ENCODE peak calls at places on chromosomes 2 and 18, in four cellular contexts. One of them, this sample, is unnamed.

GRCh38 chr2:11129598-11130449 is 25.4 kb upstream of the SLC66A3 start:
- DNase-seq in trophoblast cell: peak
- DNase-seq in PC-9: peak
- DNase-seq in K562: peak
- DNase-seq in this sample: no peak

GRCh38 chr2:115427436-115427835 is 985.0 kb downstream of the DPP10 start:
- DNase-seq in trophoblast cell: no peak
- DNase-seq in PC-9: no peak
- DNase-seq in K562: no peak
- DNase-seq in this sample: no peak

GRCh38 chr2:121075006-121075545 is 209.9 kb downstream of the TFCP2L1 start:
- DNase-seq in trophoblast cell: no peak
- DNase-seq in PC-9: peak
- DNase-seq in K562: peak
- DNase-seq in this sample: no peak

GRCh38 chr2:46923011-46923669 is 7.5 kb upstream of the MCFD2 start:
- DNase-seq in trophoblast cell: no peak
- DNase-seq in PC-9: peak
- DNase-seq in K562: no peak
- DNase-seq in this sample: no peak

GRCh38 chr2:26852405-26853348 is 4.7 kb downstream of the DPYSL5 start:
- DNase-seq in trophoblast cell: no peak
- DNase-seq in PC-9: no peak
- DNase-seq in K562: no peak
- DNase-seq in this sample: no peak

GRCh38 chr2:11248-11941 is 34.9 kb downstream of the FAM110C start:
- DNase-seq in trophoblast cell: peak
- DNase-seq in PC-9: peak
- DNase-seq in K562: peak
- DNase-seq in this sample: no peak

GRCh38 chr18:33152376-33152775 is 288.1 kb downstream of the CCDC178 start:
- DNase-seq in trophoblast cell: no peak
- DNase-seq in PC-9: no peak
- DNase-seq in K562: no peak
- DNase-seq in this sample: no peak

GRCh38 chr18:78701753-78702409 is 277.7 kb upstream of the SALL3 start:
- DNase-seq in trophoblast cell: no peak
- DNase-seq in PC-9: no peak
- DNase-seq in K562: no peak
- DNase-seq in this sample: no peak

DNA sequence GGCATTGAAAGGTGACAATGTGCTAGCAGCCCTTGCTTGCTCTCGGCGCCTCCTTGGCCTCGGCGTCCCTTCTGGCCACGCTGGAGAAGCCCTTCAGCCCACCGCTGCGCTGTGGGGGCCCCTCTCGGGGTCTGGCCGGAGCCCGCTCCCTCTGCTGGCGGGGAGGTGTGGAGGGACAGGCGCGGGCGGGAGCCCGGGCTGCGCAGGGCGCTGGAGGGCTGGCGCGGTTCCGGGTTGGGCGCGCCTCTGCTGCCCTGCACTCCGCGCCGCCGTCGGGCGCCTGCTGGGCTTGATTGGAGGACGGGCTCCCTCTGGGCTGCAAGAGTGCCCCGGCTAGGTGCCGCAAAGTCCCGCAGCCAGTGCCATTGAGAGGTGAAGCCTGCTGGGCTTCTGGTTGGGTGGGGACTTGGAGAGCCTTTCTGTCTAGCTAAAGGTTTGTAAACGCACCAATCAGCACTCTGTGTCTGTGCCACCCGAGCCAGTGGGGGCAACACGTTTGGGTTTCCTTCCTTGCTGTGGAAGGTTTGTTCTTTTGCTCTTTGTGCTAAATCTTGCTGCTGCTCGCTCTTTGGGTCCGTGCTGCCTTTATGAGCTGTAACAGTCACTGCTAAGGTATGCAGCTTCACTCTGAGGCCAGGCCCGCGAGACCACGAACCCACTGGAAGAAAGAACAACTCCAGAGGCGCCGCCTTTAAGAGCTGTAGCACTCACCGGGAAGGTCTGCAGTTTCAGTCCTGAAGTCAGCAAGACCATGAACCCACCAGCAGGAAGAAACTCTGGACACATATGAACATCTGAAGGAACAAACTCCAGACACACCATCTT is 14.8 kb upstream of the IMP4 start:
- DNase-seq in trophoblast cell: peak
- DNase-seq in PC-9: peak
- DNase-seq in K562: peak
- DNase-seq in this sample: no peak
- H3K4me3 ChIP-seq in trophoblast cell: no peak
- H3K4me3 ChIP-seq in PC-9: no peak
- H3K4me3 ChIP-seq in K562: no peak
- H3K4me3 ChIP-seq in this sample: no peak

GRCh38 chr18:55251186-55251995 is 292.1 kb upstream of the CCDC68 start:
- DNase-seq in trophoblast cell: peak
- DNase-seq in PC-9: no peak
- DNase-seq in K562: no peak
- DNase-seq in this sample: no peak

GRCh38 chr18:55252946-55253345 is 293.7 kb upstream of the CCDC68 start:
- DNase-seq in trophoblast cell: no peak
- DNase-seq in PC-9: no peak
- DNase-seq in K562: no peak
- DNase-seq in this sample: no peak

GRCh38 chr18:55250729-55251128 is 291.5 kb upstream of the CCDC68 start:
- DNase-seq in trophoblast cell: peak
- DNase-seq in PC-9: no peak
- DNase-seq in K562: no peak
- DNase-seq in this sample: no peak

GRCh38 chr18:55253814-55254213 is 294.6 kb upstream of the CCDC68 start:
- DNase-seq in trophoblast cell: no peak
- DNase-seq in PC-9: no peak
- DNase-seq in K562: no peak
- DNase-seq in this sample: no peak

DNA sequence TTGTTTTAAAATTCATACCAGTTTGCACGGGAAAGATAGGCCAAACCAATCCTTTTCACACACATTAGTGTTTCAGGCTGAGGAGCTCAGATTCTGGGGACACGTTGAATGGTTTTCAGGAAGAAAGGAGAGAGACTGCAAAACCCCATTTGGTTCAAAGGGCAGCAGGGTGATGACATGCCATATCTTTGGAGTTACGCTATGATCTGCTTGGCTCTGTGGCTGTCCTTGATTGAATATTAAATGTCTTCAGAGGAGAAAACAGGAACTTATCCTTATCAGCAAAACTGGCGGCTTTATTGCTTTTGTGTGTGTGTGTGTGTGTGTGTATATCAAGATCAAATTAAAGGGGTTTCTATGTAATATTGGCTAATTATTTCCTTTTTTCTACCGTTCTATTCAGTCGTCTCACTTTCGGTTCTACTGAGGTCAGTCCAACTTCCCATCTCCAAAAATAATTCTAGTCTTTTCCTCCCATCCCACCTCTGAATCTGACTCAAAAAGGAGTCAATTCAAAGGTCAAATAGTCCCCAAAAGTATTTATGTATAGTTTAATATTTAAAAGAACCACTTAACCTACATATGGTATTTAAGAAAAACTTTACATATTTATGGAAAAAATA is 292.9 kb upstream of the CCDC68 start:
- DNase-seq in trophoblast cell: no peak
- DNase-seq in PC-9: no peak
- DNase-seq in K562: no peak
- DNase-seq in this sample: no peak
- H3K27ac ChIP-seq in trophoblast cell: no peak
- H3K27ac ChIP-seq in PC-9: no peak
- H3K27ac ChIP-seq in K562: no peak
- H3K27ac ChIP-seq in this sample: no peak

GRCh38 chr2:241802421-241802749 is 6.6 kb upstream of the NEU4 start:
- DNase-seq in trophoblast cell: no peak
- DNase-seq in PC-9: no peak
- DNase-seq in K562: peak
- DNase-seq in this sample: no peak
- H3K4me3 ChIP-seq in trophoblast cell: no peak
- H3K4me3 ChIP-seq in PC-9: no peak
- H3K4me3 ChIP-seq in K562: no peak
- H3K4me3 ChIP-seq in this sample: no peak

GRCh38 chr2:64749446-64749845 is 95.7 kb upstream of the SERTAD2 start:
- DNase-seq in trophoblast cell: no peak
- DNase-seq in PC-9: no peak
- DNase-seq in K562: no peak
- DNase-seq in this sample: no peak
- H3K27ac ChIP-seq in trophoblast cell: no peak
- H3K27ac ChIP-seq in PC-9: peak
- H3K27ac ChIP-seq in K562: peak
- H3K27ac ChIP-seq in this sample: no peak

GRCh38 chr2:44707945-44708645 is 233.4 kb upstream of the SIX3 start:
- DNase-seq in trophoblast cell: peak
- DNase-seq in PC-9: peak
- DNase-seq in K562: no peak
- DNase-seq in this sample: no peak

GRCh38 chr2:44705851-44706555 is 235.5 kb upstream of the SIX3 start:
- DNase-seq in trophoblast cell: no peak
- DNase-seq in PC-9: no peak
- DNase-seq in K562: no peak
- DNase-seq in this sample: no peak

GRCh38 chr2:44705356-44705755 is 236.1 kb upstream of the SIX3 start:
- DNase-seq in trophoblast cell: no peak
- DNase-seq in PC-9: no peak
- DNase-seq in K562: no peak
- DNase-seq in this sample: no peak

GRCh38 chr2:44706584-44707553 is 234.6 kb upstream of the SIX3 start:
- DNase-seq in trophoblast cell: no peak
- DNase-seq in PC-9: no peak
- DNase-seq in K562: no peak
- DNase-seq in this sample: no peak

DNA sequence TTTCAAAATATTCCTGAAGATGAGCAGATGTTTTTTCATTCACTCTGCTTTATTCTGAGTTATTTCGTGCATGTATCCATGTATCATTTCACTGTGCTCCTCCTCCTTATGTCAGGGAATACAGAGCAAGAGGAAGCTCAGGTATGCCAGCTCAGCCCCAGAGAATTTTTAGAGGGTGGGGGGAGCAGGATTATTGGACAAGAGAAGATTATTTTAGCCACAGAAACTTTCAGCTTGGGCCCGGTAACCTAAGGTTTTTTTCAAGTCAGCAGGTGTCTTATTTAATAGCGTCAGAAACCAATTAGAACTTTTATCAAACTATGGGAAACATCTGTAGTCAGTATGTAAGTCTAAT is 232.9 kb upstream of the SIX3 start:
- DNase-seq in trophoblast cell: no peak
- DNase-seq in PC-9: peak
- DNase-seq in K562: no peak
- DNase-seq in this sample: no peak
- H3K4me3 ChIP-seq in trophoblast cell: no peak
- H3K4me3 ChIP-seq in PC-9: peak
- H3K4me3 ChIP-seq in K562: no peak
- H3K4me3 ChIP-seq in this sample: no peak

GRCh38 chr2:98757904-98758421 is 27.0 kb upstream of the MGAT4A start:
- DNase-seq in trophoblast cell: peak
- DNase-seq in PC-9: peak
- DNase-seq in K562: no peak
- DNase-seq in this sample: no peak

GRCh38 chr2:98761909-98762308 is 31.0 kb upstream of the MGAT4A start:
- DNase-seq in trophoblast cell: no peak
- DNase-seq in PC-9: no peak
- DNase-seq in K562: no peak
- DNase-seq in this sample: no peak

GRCh38 chr2:98761267-98761781 is 30.4 kb upstream of the MGAT4A start:
- DNase-seq in trophoblast cell: no peak
- DNase-seq in PC-9: no peak
- DNase-seq in K562: no peak
- DNase-seq in this sample: no peak

GRCh38 chr2:98759827-98760625 is 29.1 kb upstream of the MGAT4A start:
- DNase-seq in trophoblast cell: peak
- DNase-seq in PC-9: no peak
- DNase-seq in K562: no peak
- DNase-seq in this sample: no peak

GRCh38 chr2:98759338-98759737 is 28.4 kb upstream of the MGAT4A start:
- DNase-seq in trophoblast cell: no peak
- DNase-seq in PC-9: no peak
- DNase-seq in K562: no peak
- DNase-seq in this sample: no peak
- H3K27ac ChIP-seq in trophoblast cell: no peak
- H3K27ac ChIP-seq in PC-9: no peak
- H3K27ac ChIP-seq in K562: no peak
- H3K27ac ChIP-seq in this sample: no peak

GRCh38 chr2:241461693-241462677 is 46.4 kb downstream of the STK25 start:
- DNase-seq in trophoblast cell: no peak
- DNase-seq in PC-9: no peak
- DNase-seq in K562: no peak
- DNase-seq in this sample: no peak

GRCh38 chr2:241454837-241455485 is 53.4 kb downstream of the STK25 start:
- DNase-seq in trophoblast cell: no peak
- DNase-seq in PC-9: no peak
- DNase-seq in K562: no peak
- DNase-seq in this sample: no peak

GRCh38 chr2:241456546-241456945 is 51.8 kb downstream of the STK25 start:
- DNase-seq in trophoblast cell: no peak
- DNase-seq in PC-9: no peak
- DNase-seq in K562: no peak
- DNase-seq in this sample: no peak

GRCh38 chr2:241460631-241461030 is 47.8 kb downstream of the STK25 start:
- DNase-seq in trophoblast cell: no peak
- DNase-seq in PC-9: no peak
- DNase-seq in K562: no peak
- DNase-seq in this sample: no peak

DNA sequence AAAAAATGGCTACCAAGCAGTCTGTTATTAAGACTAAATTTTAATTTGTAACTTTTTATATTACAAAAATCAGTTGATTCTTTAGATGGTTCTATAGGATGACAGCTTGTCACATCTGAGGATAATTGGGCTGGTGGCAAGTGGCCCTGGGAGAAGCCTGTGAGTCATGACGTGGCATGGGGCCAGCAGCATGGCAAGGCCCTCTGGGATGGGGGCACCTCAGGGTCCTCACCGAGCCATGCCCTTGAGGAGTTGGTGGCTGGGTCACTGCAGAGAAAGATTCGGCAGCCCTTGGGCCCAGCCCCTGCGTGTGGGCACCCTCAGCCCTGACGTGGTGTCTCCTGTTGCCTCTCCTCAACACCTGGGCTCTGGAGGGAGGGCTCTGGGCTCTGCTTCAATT is 49.7 kb downstream of the STK25 start:
- DNase-seq in trophoblast cell: no peak
- DNase-seq in PC-9: no peak
- DNase-seq in K562: no peak
- DNase-seq in this sample: no peak
- H3K4me3 ChIP-seq in trophoblast cell: no peak
- H3K4me3 ChIP-seq in PC-9: no peak
- H3K4me3 ChIP-seq in K562: no peak
- H3K4me3 ChIP-seq in this sample: no peak

This sample was measured in iPS DF 6.9.